ENCODE peak calls at places on chromosomes 1 and 21, in five cellular contexts. E, M, W, K and P are unnamed samples.

GRCh38 chr1:156910309-156910782 is 10.1 kb upstream of the LRRC71 start:
- DNase-seq in E (no peak), M (no peak), W (no peak), K (no peak), P (no peak)

GRCh38 chr21:44626673-44627143 is at the start of gene KRTAP10-9:
- DNase-seq in E (no peak), M (no peak), W (no peak), K (no peak), P (no peak)

GRCh38 chr1:116878804-116879477 is 30.8 kb upstream of the PTGFRN start:
- DNase-seq in E (peak), M (no peak), W (peak), K (no peak), P (no peak)

GRCh38 chr1:98661544-98662353 is at the start of gene SNX7:
- DNase-seq in E (peak), M (peak), W (peak), K (peak), P (peak)

GRCh38 chr1:15883326-15883725 is 35.8 kb downstream of the SPEN start:
- DNase-seq in E (no peak), M (no peak), W (no peak), K (no peak), P (no peak)

GRCh38 chr1:26677306-26678115 is 18.3 kb upstream of the ARID1A start:
- DNase-seq in E (peak), M (peak), W (peak), K (peak), P (peak)

GRCh38 chr1:198734323-198735008 is 95.6 kb downstream of the PTPRC start:
- DNase-seq in E (no peak), M (no peak), W (no peak), K (no peak), P (no peak)

GRCh38 chr21:46216132-46216747 is 12.3 kb downstream of the LSS start:
- DNase-seq in E (no peak), M (no peak), W (no peak), K (no peak), P (no peak)

GRCh38 chr1:119488216-119488615 is 18.8 kb upstream of the HSD3B1 start:
- DNase-seq in E (no peak), M (no peak), W (no peak), K (no peak), P (no peak)

GRCh38 chr1:115319706-115320105 is 18.3 kb downstream of the NGF start:
- DNase-seq in E (no peak), M (no peak), W (no peak), K (no peak), P (no peak)

GRCh38 chr1:218666263-218666662 is 321.1 kb downstream of the TGFB2 start:
- DNase-seq in E (no peak), M (no peak), W (no peak), K (no peak), P (no peak)

GRCh38 chr1:228876187-228876586 is 140.9 kb downstream of the RHOU start:
- DNase-seq in E (no peak), M (no peak), W (no peak), K (no peak), P (no peak)

GRCh38 chr1:44835738-44836675 is 7.0 kb downstream of the PTCH2 start:
- DNase-seq in E (peak), M (peak), W (peak), K (peak), P (peak)

GRCh38 chr1:66251521-66251920 is 282.4 kb upstream of the SGIP1 start:
- DNase-seq in E (no peak), M (no peak), W (no peak), K (no peak), P (no peak)

GRCh38 chr1:47824297-47824696 is 172.9 kb downstream of the TRABD2B start:
- DNase-seq in E (no peak), M (no peak), W (no peak), K (no peak), P (no peak)

GRCh38 chr1:4119516-4120220 is 219.6 kb upstream of the C1orf174 start:
- DNase-seq in E (no peak), M (no peak), W (no peak), K (peak), P (no peak)

GRCh38 chr1:9376886-9377333 is 84.2 kb downstream of the SPSB1 start:
- DNase-seq in E (no peak), M (peak), W (peak), K (peak), P (peak)

GRCh38 chr1:218383051-218383450 is 37.9 kb downstream of the TGFB2 start:
- DNase-seq in E (no peak), M (no peak), W (no peak), K (no peak), P (no peak)

GRCh38 chr1:225561675-225562074 is 91.2 kb downstream of the ENAH start:
- DNase-seq in E (no peak), M (no peak), W (no peak), K (no peak), P (no peak)

GRCh38 chr1:225554216-225554812 is 98.6 kb downstream of the ENAH start:
- DNase-seq in E (no peak), M (no peak), W (no peak), K (no peak), P (no peak)

GRCh38 chr1:225555821-225556220 is 97.1 kb downstream of the ENAH start:
- DNase-seq in E (no peak), M (no peak), W (no peak), K (no peak), P (no peak)

GRCh38 chr1:225556694-225557093 is 96.2 kb downstream of the ENAH start:
- DNase-seq in E (no peak), M (no peak), W (no peak), K (no peak), P (no peak)

GRCh38 chr1:225559902-225560301 is 93.0 kb downstream of the ENAH start:
- DNase-seq in E (no peak), M (no peak), W (no peak), K (no peak), P (no peak)
- H3K4me3 ChIP-seq in E (no peak), M (no peak), W (no peak), K (no peak), P (no peak)

GRCh38 chr21:40881767-40882166 is 34.8 kb upstream of the DSCAM start:
- DNase-seq in E (no peak), M (no peak), W (no peak), K (no peak), P (no peak)

GRCh38 chr21:40886006-40886405 is 39.0 kb upstream of the DSCAM start:
- DNase-seq in E (no peak), M (no peak), W (no peak), K (no peak), P (no peak)

DNA sequence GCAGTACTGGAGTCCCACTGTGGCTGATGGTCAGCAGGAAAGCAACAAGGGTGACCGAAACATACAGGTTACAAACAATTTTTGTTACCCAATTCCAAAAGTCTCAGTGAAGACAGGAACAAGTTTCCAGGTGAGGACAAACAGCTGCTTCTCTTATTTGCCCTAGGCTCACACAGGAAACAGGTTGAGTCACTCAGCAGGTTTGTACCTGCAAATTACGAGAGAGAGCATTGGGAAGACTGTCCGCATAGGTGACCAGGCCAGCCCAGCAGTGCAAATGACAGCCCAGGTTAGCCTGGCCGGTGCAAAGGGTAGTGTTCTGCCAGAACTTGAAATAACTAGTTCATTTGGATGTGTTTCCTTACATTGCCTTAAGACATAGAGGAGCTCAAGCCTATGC is 40.0 kb upstream of the DSCAM start:
- DNase-seq in E (no peak), M (no peak), W (no peak), K (no peak), P (no peak)
- TF ChIP-seq POLR2A in E (no peak), M (no peak), W (no peak), K (no peak), P (no peak)

DNA sequence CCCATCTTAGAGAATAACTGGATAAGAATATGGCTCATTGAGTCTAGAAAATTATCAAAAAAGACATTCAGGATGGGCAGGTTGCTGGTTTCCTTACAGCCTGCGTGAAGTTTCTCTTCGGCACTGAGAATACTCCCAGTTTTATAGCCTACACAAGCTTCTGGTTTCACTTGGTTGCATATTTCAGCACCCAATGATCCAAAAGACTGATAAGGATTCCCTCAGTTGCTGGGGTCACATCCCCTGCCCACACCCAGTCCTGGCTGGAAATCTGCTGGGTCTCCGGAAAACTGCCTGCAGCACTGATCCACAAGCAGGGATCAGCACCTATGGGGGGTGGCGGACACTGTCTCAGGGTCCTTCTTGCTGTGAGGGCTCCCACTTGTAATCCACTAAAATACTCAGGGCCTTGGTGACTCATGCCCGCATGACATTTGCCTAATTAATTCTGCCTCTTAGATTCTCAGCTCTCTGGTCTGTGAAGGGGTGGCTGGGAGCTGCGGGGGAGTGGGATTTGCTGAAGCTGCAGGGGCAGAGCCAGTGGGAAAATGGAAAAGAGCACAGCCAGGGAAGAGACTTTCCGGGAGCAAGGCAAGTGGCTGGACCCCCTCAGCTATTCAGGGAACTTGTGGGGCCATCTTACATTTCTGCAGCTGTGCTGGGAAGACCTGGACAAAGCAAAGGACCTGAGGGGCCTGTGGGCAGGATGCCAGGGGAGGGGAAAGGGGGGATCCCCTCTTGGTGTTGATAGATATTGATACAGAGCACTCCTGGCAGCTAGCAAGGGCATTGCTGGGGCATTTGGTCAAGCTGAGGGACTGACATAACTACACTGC is 142.4 kb downstream of the ZNF648 start:
- DNase-seq in E (no peak), M (no peak), W (no peak), K (no peak), P (no peak)
- H3K4me3 ChIP-seq in E (no peak), M (no peak), W (no peak), K (no peak), P (no peak)

GRCh38 chr1:20526267-20526666 is 18.3 kb upstream of the MUL1 start:
- DNase-seq in E (no peak), M (no peak), W (no peak), K (no peak), P (no peak)
- TF ChIP-seq POLR2A in E (no peak), M (no peak), W (no peak), K (no peak), P (no peak)

GRCh38 chr1:171389176-171389575 is 75.2 kb downstream of the FMO4 start:
- DNase-seq in E (no peak), M (no peak), W (no peak), K (no peak), P (no peak)
- H3K4me3 ChIP-seq in E (no peak), M (no peak), W (no peak), K (no peak), P (no peak)

DNA sequence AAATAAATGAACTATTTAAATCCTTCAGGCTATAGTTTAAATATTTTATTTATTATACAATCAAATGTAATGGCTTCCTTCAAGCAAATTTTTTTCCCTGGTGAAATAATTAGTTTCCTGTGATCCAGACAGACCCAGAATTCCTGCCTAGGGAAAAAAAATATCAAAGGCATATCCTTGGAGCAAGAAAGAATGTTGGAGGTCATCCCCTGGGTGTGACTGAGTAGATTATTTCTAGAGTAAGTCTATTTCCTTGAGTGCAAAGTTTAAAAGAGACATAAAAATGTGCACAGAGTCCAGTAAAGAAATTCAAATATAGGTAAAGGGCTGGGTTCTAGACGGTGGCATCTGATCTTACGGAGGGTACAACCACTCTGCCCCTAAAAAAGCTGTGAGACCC is 32.2 kb upstream of the SAMD13 start:
- DNase-seq in E (no peak), M (no peak), W (no peak), K (no peak), P (no peak)
- TF ChIP-seq POLR2A in E (no peak), M (no peak), W (no peak), K (no peak), P (no peak)

GRCh38 chr21:18248171-18248570 is 3.5 kb downstream of the CHODL start:
- DNase-seq in E (no peak), M (no peak), W (no peak), K (no peak), P (no peak)

GRCh38 chr21:18244721-18245486 is at the start of gene CHODL:
- DNase-seq in E (no peak), M (no peak), W (no peak), K (peak), P (no peak)

GRCh38 chr21:18249542-18250152 is 5.0 kb downstream of the CHODL start:
- DNase-seq in E (no peak), M (no peak), W (no peak), K (no peak), P (no peak)

GRCh38 chr21:18251065-18251464 is 6.4 kb downstream of the CHODL start:
- DNase-seq in E (no peak), M (no peak), W (no peak), K (no peak), P (no peak)

GRCh38 chr21:18245493-18245967 is 897 bp downstream of the CHODL start:
- DNase-seq in E (no peak), M (no peak), W (no peak), K (peak), P (no peak)
- H3K4me3 ChIP-seq in E (peak), M (peak), W (peak), K (peak), P (peak)

GRCh38 chr1:205373022-205373421 is 16.3 kb upstream of the KLHDC8A start:
- DNase-seq in E (no peak), M (no peak), W (no peak), K (no peak), P (no peak)
- TF ChIP-seq POLR2A in E (no peak), M (no peak), W (no peak), K (no peak), P (no peak)

GRCh38 chr1:37616330-37616729 is 18.4 kb downstream of the RSPO1 start:
- DNase-seq in E (no peak), M (no peak), W (no peak), K (no peak), P (no peak)
- H3K4me3 ChIP-seq in E (no peak), M (no peak), W (no peak), K (no peak), P (no peak)